ENCODE peak calls at places on chromosomes 4 and X, in eight cellular contexts. L is coronary artery; A is stimulated activated CD4-positive, alpha-beta T cell treated with anti-CD3 and anti-CD28 coated beads, Interleukin-4, amount 100 ng/mL, for 24 hours; F is astrocyte of the cerebellum; U is Peyer's patch; I is NCI-H2029; S is NCI-H1105; K is activated CD4-positive, alpha-beta T cell treated with anti-CD3 and anti-CD28 coated beads for 24 hours. V is an unnamed sample.

GRCh38 chr4:76781698-76782595 is 116.0 kb downstream of the SOWAHB start:
- DNase-seq in I (peak; percentile 54), S (no peak), U (no peak), A (no peak), F (peak; percentile 86), K (no peak), L (no peak), V (no peak)

GRCh38 chr4:23697001-23697528 is 192.8 kb downstream of the PPARGC1A start:
- DNase-seq in S (no peak), I (no peak), U (no peak), L (no peak), K (no peak), A (no peak), F (no peak), V (no peak)

GRCh38 chr4:104451573-104451972 is 43.1 kb downstream of the CXXC4 start:
- DNase-seq in U (no peak), K (no peak), A (no peak), S (no peak), L (no peak), F (peak; percentile 1), I (no peak), V (no peak)

GRCh38 chrX:150887906-150888465 is 10.5 kb downstream of the CD99L2 start:
- DNase-seq in F (no peak), A (no peak), S (no peak), K (no peak), I (no peak), U (no peak), L (no peak), V (no peak)

GRCh38 chr4:149910177-149910576 is 94.5 kb upstream of the IQCM start:
- DNase-seq in A (no peak), L (no peak), K (no peak), F (no peak), I (no peak), U (no peak), S (no peak), V (no peak)

GRCh38 chrX:125319646-125320521 is at the start of gene TEX13C:
- DNase-seq in I (no peak), F (no peak), U (no peak), S (no peak), A (no peak), K (no peak), L (no peak), V (no peak)

GRCh38 chr4:16931336-16931735 is 32.9 kb upstream of the LDB2 start:
- DNase-seq in F (no peak), A (no peak), K (no peak), L (no peak), S (no peak), U (no peak), I (no peak), V (no peak)

GRCh38 chr4:79757580-79757979 is 315.4 kb downstream of the ANTXR2 start:
- DNase-seq in I (no peak), L (no peak), F (peak; percentile 1), S (no peak), K (no peak), A (no peak), U (no peak), V (no peak)

GRCh38 chrX:48493890-48494364 is 14.9 kb upstream of the PORCN start:
- DNase-seq in A (no peak), S (no peak), F (no peak), I (no peak), U (no peak), L (no peak), K (no peak), V (no peak)

GRCh38 chr4:11069581-11069980 is 359.1 kb downstream of the HS3ST1 start:
- DNase-seq in F (no peak), K (no peak), L (no peak), U (no peak), I (no peak), A (no peak), S (no peak), V (no peak)

GRCh38 chr4:37607018-37607417 is 79.2 kb downstream of the RELL1 start:
- DNase-seq in I (no peak), K (no peak), L (no peak), U (no peak), A (no peak), F (no peak), S (no peak), V (no peak)

GRCh38 chr4:156763511-156763910 is 208.1 kb downstream of the PDGFC start:
- DNase-seq in A (no peak), I (peak; percentile 42), L (no peak), K (no peak), F (no peak), S (peak; percentile 66), U (no peak), V (no peak)

GRCh38 chrX:50035119-50035518 is 112.7 kb downstream of the CLCN5 start:
- DNase-seq in I (no peak), S (no peak), K (no peak), A (no peak), U (no peak), F (no peak), L (no peak), V (no peak)

GRCh38 chrX:100413231-100413630 is 3.2 kb upstream of the PCDH19 start:
- DNase-seq in F (peak; percentile 36), U (no peak), K (no peak), S (peak; percentile 32), I (peak; percentile 30), L (no peak), A (peak; percentile 12), V (no peak)

GRCh38 chr4:48275247-48275646 is 5.6 kb upstream of the TEC start:
- DNase-seq in K (no peak), S (peak; percentile 0), L (no peak), A (no peak), I (peak; percentile 1), F (no peak), U (no peak), V (no peak)

GRCh38 chrX:18674417-18674787 is 2.5 kb upstream of the RS1 start:
- DNase-seq in U (peak; percentile 52), L (peak; percentile 78), I (no peak), F (no peak), S (peak; percentile 37), A (peak; percentile 17), K (no peak), V (peak; percentile 2)

GRCh38 chrX:115112411-115112810 is 76.8 kb upstream of the RBMXL3 start:
- DNase-seq in F (no peak), K (no peak), U (no peak), L (no peak), S (no peak), I (no peak), A (no peak), V (no peak)

GRCh38 chr4:98659106-98659592 is 738 bp upstream of the TSPAN5 start:
- DNase-seq in K (no peak), A (no peak), S (no peak), I (no peak), U (no peak), L (no peak), F (no peak), V (no peak)